ENCODE peak calls at places on chromosomes 4 and X, in five cellular contexts. S, L, E, T and G are unnamed samples.
A peak's percentile ranks its signal among the peaks of the same experiment; 100 is the strongest.

GRCh38 chrX:34563061-34563460 is 94.0 kb downstream of the TMEM47 start:
- DNase-seq in L (peak; percentile 73), S (no peak), E (no peak), T (no peak), G (no peak)

GRCh38 chr4:150321113-150321512 is 242.9 kb downstream of the DCLK2 start:
- DNase-seq in L (peak; percentile 93), E (no peak), T (no peak), S (no peak), G (no peak)

GRCh38 chr4:150283689-150284088 is 205.4 kb downstream of the DCLK2 start:
- DNase-seq in E (no peak), L (no peak), S (no peak), T (no peak), G (peak; percentile 99)

GRCh38 chr4:80610845-80611244 is 275.3 kb downstream of the CFAP299 start:
- DNase-seq in S (no peak), T (no peak), L (no peak), E (no peak), G (peak; percentile 67)

GRCh38 chr4:13525606-13526281 is 18.6 kb downstream of the NKX3-2 start:
- DNase-seq in T (no peak), L (no peak), S (no peak), E (no peak), G (no peak)

GRCh38 chr4:101846550-101846949 is 56.0 kb downstream of the BANK1 start:
- DNase-seq in L (peak; percentile 66), E (no peak), S (no peak), T (no peak), G (no peak)

GRCh38 chr4:90357117-90357710 is 230.0 kb downstream of the CCSER1 start:
- DNase-seq in T (no peak), S (no peak), L (peak; percentile 69), E (peak; percentile 42), G (peak; percentile 77)

GRCh38 chr4:48954314-48954713 is 31.8 kb upstream of the CWH43 start:
- DNase-seq in T (no peak), L (peak; percentile 55), S (no peak), E (no peak), G (peak; percentile 34)

GRCh38 chr4:61877893-61878292 is 677.8 kb downstream of the ADGRL3 start:
- DNase-seq in E (no peak), L (no peak), S (no peak), T (no peak), G (no peak)

GRCh38 chr4:111066447-111066846 is 443.6 kb upstream of the PITX2 start:
- DNase-seq in L (no peak), E (no peak), S (no peak), T (no peak), G (peak; percentile 63)

GRCh38 chrX:134642394-134642793 is 15.9 kb downstream of the PLAC1 start:
- DNase-seq in T (no peak), S (no peak), L (no peak), E (no peak), G (no peak)

GRCh38 chr4:122914938-122915337 is 7.5 kb downstream of the NUDT6 start:
- DNase-seq in T (no peak), L (no peak), E (no peak), S (no peak), G (peak; percentile 77)

GRCh38 chrX:67574696-67575095 is 30.9 kb downstream of the AR start:
- DNase-seq in L (no peak), T (no peak), S (no peak), E (no peak), G (no peak)

GRCh38 chrX:16075087-16075486 is 48.3 kb upstream of the GRPR start:
- DNase-seq in E (no peak), L (no peak), S (no peak), T (no peak), G (peak; percentile 8)

GRCh38 chr4:17869327-17869726 is 58.5 kb downstream of the NCAPG start:
- DNase-seq in E (no peak), S (no peak), T (no peak), L (no peak), G (peak; percentile 85)

GRCh38 chrX:20266810-20267598 is at the start of gene RPS6KA3:
- DNase-seq in L (peak; percentile 86), S (peak; percentile 84), E (peak; percentile 79), T (peak; percentile 54), G (peak; percentile 79)
- H3K27me3 ChIP-seq in L (no peaks in the 10 kb centered on the region), S (peaks cover 4% of the 10 kb centered on the region), E (peaks cover 3% of the 10 kb centered on the region), T (peaks cover 4% of the 10 kb centered on the region), G (no peaks in the 10 kb centered on the region)

DNA sequence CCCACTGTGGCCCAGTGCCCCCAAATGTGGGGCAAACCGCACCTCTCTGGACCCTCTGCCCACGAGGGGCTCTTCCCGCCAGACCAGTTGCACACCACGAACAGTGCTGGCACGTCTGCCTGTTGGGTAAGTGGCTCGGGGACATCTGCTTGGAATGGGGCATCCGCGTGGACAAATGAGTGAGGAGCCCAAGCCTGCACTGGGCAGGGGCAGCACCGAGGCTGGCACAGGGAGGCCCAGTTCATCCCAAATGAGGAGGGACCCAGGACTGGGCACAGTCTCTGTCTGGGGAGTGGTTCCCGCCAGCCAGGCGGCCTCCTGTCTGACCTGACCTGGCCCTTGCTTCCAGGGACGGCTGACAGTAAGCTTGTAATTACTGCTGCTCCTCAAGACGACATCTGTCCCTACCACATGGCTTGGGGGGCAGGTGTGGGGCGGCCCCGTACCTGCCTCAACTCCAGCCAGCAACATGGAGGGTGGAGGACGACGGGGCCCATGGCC is 3.2 kb downstream of the SPON2 start:
- DNase-seq in S (no peak), E (no peak), L (no peak), T (no peak), G (no peak)
- H3K23ac ChIP-seq in S (no peak overlapping the region), E (peak overlapping the region; percentile 89), L (no peak overlapping the region), T (no peak overlapping the region), G (no peak overlapping the region)

DNA sequence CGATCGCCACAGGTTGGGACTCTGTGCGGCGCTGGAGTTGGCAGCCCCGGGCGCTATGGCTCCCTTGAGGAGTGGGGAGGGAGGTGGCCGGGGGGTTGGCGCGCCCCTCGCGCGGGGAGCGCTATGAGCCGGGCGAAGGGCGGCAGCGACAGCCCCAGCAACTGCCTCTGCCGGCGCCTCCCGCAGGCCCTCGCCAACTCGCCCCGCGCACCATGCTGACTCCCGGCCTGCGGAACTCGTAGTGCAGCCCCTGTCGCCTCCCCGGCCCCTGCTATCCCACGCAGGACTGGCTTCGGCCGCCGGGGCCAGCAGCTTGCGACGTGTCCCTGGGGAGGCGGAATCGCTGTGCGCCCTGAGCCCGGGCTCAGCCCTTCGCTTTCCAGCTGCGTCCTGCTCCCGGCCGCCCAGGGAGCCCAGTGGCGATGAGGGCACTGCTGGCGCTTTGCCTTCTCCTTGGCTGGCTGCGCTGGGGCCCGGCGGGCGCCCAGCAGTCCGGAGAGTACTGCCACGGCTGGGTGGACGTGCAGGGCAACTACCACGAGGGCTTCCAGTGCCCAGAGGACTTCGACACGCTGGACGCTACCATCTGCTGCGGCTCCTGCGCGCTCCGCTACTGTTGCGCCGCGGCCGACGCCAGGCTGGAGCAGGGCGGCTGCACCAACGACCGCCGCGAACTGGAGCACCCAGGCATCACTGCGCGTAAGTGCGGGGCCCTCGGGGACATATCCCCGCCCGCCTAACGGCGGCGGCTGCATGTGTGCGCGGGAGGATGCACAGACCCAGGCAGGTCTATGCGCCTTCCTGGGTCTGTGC is 553 bp downstream of the SHISA3 start:
- DNase-seq in E (peak; percentile 54), S (no peak), L (no peak), T (no peak), G (peak; percentile 12)
- H3K27me3 ChIP-seq in E (peaks cover 54% of the 10 kb centered on the region), S (peaks cover 42% of the 10 kb centered on the region), L (peaks cover 17% of the 10 kb centered on the region), T (peaks cover 19% of the 10 kb centered on the region), G (peaks cover 2% of the 10 kb centered on the region)

GRCh38 chr4:38663801-38664703 is at the start of gene KLF3:
- DNase-seq in S (peak; percentile 81), T (no peak), E (peak; percentile 82), L (peak; percentile 86), G (peak; percentile 82)
- H3K23ac ChIP-seq in S (no peak within 1 kb of the TSS), T (no peak within 1 kb of the TSS), E (peak within 1 kb of the TSS; percentile 83), L (no peak within 1 kb of the TSS), G (peak within 1 kb of the TSS; percentile 89)

DNA sequence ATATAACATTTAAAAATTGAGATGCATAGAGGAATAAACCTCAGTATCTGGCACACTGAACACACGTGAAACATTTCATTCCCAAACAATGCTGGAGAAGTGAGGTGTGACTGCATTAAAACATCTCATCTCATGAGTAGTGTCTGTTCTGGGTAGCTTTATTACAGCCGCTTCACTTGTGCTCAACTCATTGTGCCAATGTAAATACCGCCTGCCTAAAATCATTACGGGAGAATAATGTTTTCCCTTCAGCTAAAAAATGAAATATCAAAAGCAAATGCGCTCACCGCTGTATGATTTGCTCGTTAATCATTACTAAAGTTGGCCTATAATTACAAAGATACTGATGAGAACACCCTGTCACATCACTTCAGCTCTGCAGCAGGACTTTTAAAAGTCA is 110.2 kb upstream of the PRPS2 start:
- DNase-seq in L (no peak), T (no peak), S (no peak), E (no peak), G (no peak)
- H3K27me3 ChIP-seq in L (no peaks in the 10 kb centered on the region), T (no peaks in the 10 kb centered on the region), S (no peaks in the 10 kb centered on the region), E (no peaks in the 10 kb centered on the region), G (no peaks in the 10 kb centered on the region)